ENCODE peak calls at places on chromosome 3, in seven cellular contexts. O is esophagus muscularis mucosa, H is right lobe of liver, T is mammary epithelial cell, W is right atrium auricular region, D is stomach, J is thoracic aorta. P is an unnamed sample.
A peak's percentile ranks its signal among the peaks of the same experiment; 100 is the strongest.

GRCh38 chr3:31848921-31849320 is 132.1 kb downstream of the OSBPL10 start:
- DNase-seq in O (peak; percentile 24), H (no peak), T (no peak), W (no peak), D (no peak), J (no peak), P (no peak)

GRCh38 chr3:160115387-160115786 is 109.8 kb upstream of the C3orf80 start:
- DNase-seq in O (no peak), H (no peak), T (no peak), W (no peak), D (peak; percentile 58), J (no peak), P (no peak)

GRCh38 chr3:25945836-25946235 is 155.9 kb downstream of the OXSM start:
- DNase-seq in O (no peak), H (no peak), T (no peak), W (no peak), D (no peak), J (no peak), P (no peak)

GRCh38 chr3:127549826-127550487 is 40.6 kb downstream of the TPRA1 start:
- DNase-seq in O (no peak), H (no peak), T (no peak), W (no peak), D (no peak), J (no peak), P (no peak)

GRCh38 chr3:11482024-11482423 is 161.7 kb downstream of the VGLL4 start:
- DNase-seq in O (no peak), H (no peak), T (no peak), W (peak; percentile 78), D (peak; percentile 62), J (no peak), P (no peak)

GRCh38 chr3:61768284-61769012 is 207.1 kb downstream of the PTPRG start:
- DNase-seq in O (no peak), H (no peak), T (peak; percentile 54), W (no peak), D (no peak), J (no peak), P (no peak)

GRCh38 chr3:155550386-155550785 is 194.5 kb downstream of the PLCH1 start:
- DNase-seq in O (no peak), H (no peak), T (no peak), W (no peak), D (no peak), J (no peak), P (no peak)

GRCh38 chr3:87084868-87085267 is 93.9 kb upstream of the VGLL3 start:
- DNase-seq in O (no peak), H (no peak), T (peak; percentile 23), W (no peak), D (no peak), J (no peak), P (no peak)

GRCh38 chr3:124607163-124607562 is 123.1 kb upstream of the UMPS start:
- DNase-seq in O (no peak), H (no peak), T (peak; percentile 82), W (no peak), D (no peak), J (no peak), P (no peak)

GRCh38 chr3:129663045-129663446 is 56.6 kb upstream of the PLXND1 start:
- DNase-seq in O (no peak), H (no peak), T (peak; percentile 91), W (no peak), D (no peak), J (no peak), P (peak; percentile 81)

GRCh38 chr3:176948123-176948522 is 249.2 kb downstream of the TBL1XR1 start:
- DNase-seq in O (no peak), H (no peak), T (no peak), W (no peak), D (no peak), J (no peak), P (no peak)

GRCh38 chr3:55720614-55721013 is 233.5 kb upstream of the WNT5A start:
- DNase-seq in O (no peak), H (no peak), T (peak; percentile 13), W (no peak), D (no peak), J (no peak), P (no peak)

GRCh38 chr3:58049143-58049785 is 41.0 kb downstream of the FLNB start:
- DNase-seq in O (no peak), H (peak; percentile 60), T (peak; percentile 97), W (peak; percentile 63), D (peak; percentile 56), J (no peak), P (peak; percentile 88)

GRCh38 chr3:170697803-170698350 is 112.0 kb upstream of the SLC7A14 start:
- DNase-seq in O (no peak), H (no peak), T (no peak), W (no peak), D (no peak), J (no peak), P (no peak)

GRCh38 chr3:159322322-159322939 is 520.6 kb downstream of the MFSD1 start:
- DNase-seq in O (no peak), H (no peak), T (no peak), W (no peak), D (no peak), J (no peak), P (no peak)

GRCh38 chr3:3532544-3532943 is 266.7 kb upstream of the LRRN1 start:
- DNase-seq in O (no peak), H (no peak), T (no peak), W (no peak), D (no peak), J (no peak), P (no peak)

GRCh38 chr3:48429416-48430358 is at the start of gene PLXNB1:
- DNase-seq in O (peak; percentile 97), H (peak; percentile 89), T (peak; percentile 88), W (peak; percentile 85), D (peak; percentile 81), J (peak; percentile 52), P (peak; percentile 96)

GRCh38 chr3:128629936-128630335 is 20.7 kb downstream of the RPN1 start:
- DNase-seq in O (no peak), H (no peak), T (no peak), W (no peak), D (no peak), J (no peak), P (no peak)
- H3K36me3 ChIP-seq in O (peaks cover 78% of the 10 kb centered on the region), H (peaks cover 7% of the 10 kb centered on the region), T (peaks cover 51% of the 10 kb centered on the region), W (peaks cover 69% of the 10 kb centered on the region), D (peaks cover 100% of the 10 kb centered on the region), J (peaks cover 38% of the 10 kb centered on the region), P (peaks cover 99% of the 10 kb centered on the region)

GRCh38 chr3:68808563-68808962 is 123.8 kb downstream of the TAFA4 start:
- DNase-seq in O (no peak), H (no peak), T (no peak), W (no peak), D (no peak), J (no peak), P (no peak)
- TF ChIP-seq CTCF in O (no peak), H (no peak), T (no peak), W (no peak), D (no peak), J (no peak), P (no peak)

DNA sequence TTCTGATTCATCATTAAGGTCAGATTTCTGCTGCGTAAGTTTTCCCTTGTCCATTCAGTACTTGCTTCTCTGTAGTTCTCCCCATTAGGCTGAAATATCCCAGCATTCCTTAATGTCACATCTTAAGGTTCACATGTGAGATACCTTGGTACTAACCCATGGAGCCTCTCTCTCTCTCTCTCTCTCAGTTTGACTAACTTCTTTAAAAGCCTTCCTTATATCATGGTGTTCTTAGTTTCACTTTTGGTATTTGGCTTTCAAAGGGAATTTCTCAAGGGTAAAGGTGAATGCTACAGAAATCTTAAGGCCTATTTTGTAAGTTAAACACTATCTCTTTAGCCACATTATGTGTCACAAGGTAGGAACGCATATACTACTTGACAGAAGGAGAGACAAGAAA is 427.3 kb upstream of the ZNF717 start:
- DNase-seq in O (no peak), H (no peak), T (no peak), W (no peak), D (no peak), J (no peak), P (no peak)
- H3K9me3 ChIP-seq in O (peaks cover 9% of the 10 kb centered on the region), H (no peaks in the 10 kb centered on the region), T (peaks cover 9% of the 10 kb centered on the region), W (no peaks in the 10 kb centered on the region), D (peaks cover 17% of the 10 kb centered on the region), J (peaks cover 5% of the 10 kb centered on the region), P (no peaks in the 10 kb centered on the region)

GRCh38 chr3:181050738-181051137 is 61.2 kb upstream of the DNAJC19 start:
- DNase-seq in O (no peak), H (no peak), T (no peak), W (no peak), D (no peak), J (no peak), P (no peak)
- H3K36me3 ChIP-seq in O (no peaks in the 10 kb centered on the region), H (no peaks in the 10 kb centered on the region), T (no peaks in the 10 kb centered on the region), W (no peaks in the 10 kb centered on the region), D (no peaks in the 10 kb centered on the region), J (no peaks in the 10 kb centered on the region), P (no peaks in the 10 kb centered on the region)

GRCh38 chr3:107506458-107506857 is 16.3 kb upstream of the BBX start:
- DNase-seq in O (no peak), H (no peak), T (peak; percentile 12), W (no peak), D (no peak), J (no peak), P (no peak)

GRCh38 chr3:107508331-107508730 is 14.4 kb upstream of the BBX start:
- DNase-seq in O (no peak), H (no peak), T (no peak), W (no peak), D (no peak), J (no peak), P (no peak)

GRCh38 chr3:107514453-107514852 is 8.3 kb upstream of the BBX start:
- DNase-seq in O (no peak), H (no peak), T (no peak), W (no peak), D (no peak), J (no peak), P (no peak)

GRCh38 chr3:107516475-107516874 is 6.3 kb upstream of the BBX start:
- DNase-seq in O (no peak), H (no peak), T (no peak), W (no peak), D (no peak), J (no peak), P (no peak)

GRCh38 chr3:107512108-107512507 is 10.7 kb upstream of the BBX start:
- DNase-seq in O (no peak), H (no peak), T (no peak), W (no peak), D (no peak), J (no peak), P (no peak)
- TF ChIP-seq CTCF in O (no peak), H (no peak), T (no peak), W (no peak), D (no peak), J (no peak), P (no peak)